ENCODE peak calls at places on chromosomes 5 and 9, in ten cellular contexts. X is astrocyte of the hippocampus; T is stimulated activated naive CD4-positive, alpha-beta T cell; V is HT1080; O is KBM-7; M is psoas muscle; D is dorsolateral prefrontal cortex; R is C1 segment of cervical spinal cord; U is KG1; I is MM.1S. Z is an unnamed sample.

GRCh38 chr5:1637639-1638481 is 114.1 kb upstream of the LPCAT1 start:
- DNase-seq in O (no peak), U (no peak), V (no peak), R (no peak), M (no peak), T (no peak), D (no peak), I (no peak), X (no peak), Z (no peak)

GRCh38 chr5:93188876-93189485 is 392.0 kb downstream of the NR2F1-AS1 start:
- DNase-seq in I (no peak), R (no peak), X (no peak), M (no peak), O (no peak), D (no peak), V (no peak), T (no peak), U (no peak), Z (no peak)

GRCh38 chr5:172886974-172887491 is 53.0 kb downstream of the ERGIC1 start:
- DNase-seq in T (no peak), I (no peak), V (no peak), O (no peak), D (no peak), X (peak), M (peak), U (peak), R (peak), Z (peak)

GRCh38 chr9:38026021-38026809 is 42.8 kb downstream of the SHB start:
- DNase-seq in O (no peak), U (no peak), V (peak), T (no peak), D (no peak), R (no peak), X (peak), I (no peak), M (peak), Z (peak)

GRCh38 chr5:177497297-177498012 is at the start of gene PDLIM7:
- DNase-seq in O (peak), X (peak), D (peak), M (peak), V (peak), I (peak), T (peak), R (peak), U (peak), Z (peak)

GRCh38 chr9:19641046-19641445 is 147.8 kb downstream of the SLC24A2 start:
- DNase-seq in D (no peak), O (peak), V (no peak), T (no peak), R (no peak), M (no peak), X (no peak), U (no peak), I (no peak), Z (no peak)

GRCh38 chr9:121732383-121732782 is 80.9 kb downstream of the DAB2IP start:
- DNase-seq in V (no peak), M (no peak), U (no peak), X (no peak), T (no peak), O (no peak), D (no peak), R (no peak), I (no peak), Z (no peak)

GRCh38 chr5:14406554-14406849 is 175.1 kb upstream of the OTULINL start:
- DNase-seq in M (no peak), O (no peak), V (peak), D (no peak), U (no peak), I (no peak), T (no peak), R (no peak), X (peak), Z (no peak)

GRCh38 chr5:98106116-98107088 is 667.1 kb upstream of the RGMB start:
- DNase-seq in V (no peak), X (no peak), O (no peak), I (no peak), D (no peak), R (no peak), M (no peak), T (no peak), U (no peak), Z (no peak)

GRCh38 chr5:2751592-2752021 is at the start of gene IRX2:
- DNase-seq in I (no peak), R (peak), O (no peak), M (peak), X (peak), D (no peak), U (no peak), T (no peak), V (peak), Z (no peak)

GRCh38 chr5:133928690-133929393 is 39.6 kb downstream of the C5orf15 start:
- DNase-seq in O (peak), M (no peak), I (no peak), D (no peak), X (no peak), U (no peak), V (no peak), R (no peak), T (no peak), Z (no peak)

GRCh38 chr5:34687269-34688011 is 31.3 kb downstream of the RAI14 start:
- DNase-seq in I (no peak), U (no peak), X (peak), R (no peak), V (peak), D (no peak), O (no peak), T (no peak), M (no peak), Z (no peak)

GRCh38 chr5:145495741-145496140 is 339.4 kb downstream of the PRELID2 start:
- DNase-seq in R (no peak), M (no peak), U (no peak), D (no peak), O (no peak), V (peak), T (no peak), X (peak), I (no peak), Z (no peak)

GRCh38 chr9:92151691-92152393 is 36.6 kb upstream of the SPTLC1 start:
- DNase-seq in D (peak), R (peak), X (peak), T (no peak), U (no peak), V (peak), O (peak), M (no peak), I (no peak), Z (no peak)

GRCh38 chr5:52043543-52043942 is 660.3 kb downstream of the ISL1 start:
- DNase-seq in T (no peak), O (no peak), X (no peak), M (no peak), V (no peak), I (peak), D (no peak), R (no peak), U (no peak), Z (no peak)

GRCh38 chr9:121299467-121300282 is 31.7 kb downstream of the GSN start:
- DNase-seq in R (peak), V (no peak), D (no peak), U (no peak), M (peak), O (no peak), X (peak), T (no peak), I (no peak), Z (peak)

GRCh38 chr9:91515074-91515687 is 91.5 kb upstream of the NFIL3 start:
- DNase-seq in U (no peak), T (no peak), R (no peak), X (peak), D (peak), O (no peak), M (peak), I (no peak), V (peak), Z (no peak)

GRCh38 chr5:19709403-19709802 is 278.6 kb downstream of the CDH18 start:
- DNase-seq in T (no peak), I (no peak), X (no peak), R (no peak), M (no peak), U (no peak), D (no peak), V (no peak), O (no peak), Z (no peak)

GRCh38 chr5:176860381-176860780 is 38.8 kb downstream of the HK3 start:
- DNase-seq in I (no peak), T (no peak), V (no peak), D (no peak), X (no peak), U (no peak), O (no peak), M (no peak), R (no peak), Z (no peak)

GRCh38 chr5:172664018-172664417 is 23.0 kb downstream of the NEURL1B start:
- DNase-seq in M (no peak), V (no peak), R (no peak), U (no peak), X (no peak), D (no peak), T (no peak), O (no peak), I (no peak), Z (no peak)

GRCh38 chr9:89114741-89115140 is 63.9 kb downstream of the SHC3 start:
- DNase-seq in O (no peak), M (no peak), T (no peak), D (no peak), V (no peak), I (no peak), X (no peak), U (no peak), R (no peak), Z (no peak)

GRCh38 chr9:20043461-20043860 is 254.6 kb upstream of the SLC24A2 start:
- DNase-seq in M (no peak), I (peak), T (no peak), U (no peak), R (no peak), O (no peak), X (no peak), V (no peak), D (no peak), Z (no peak)

GRCh38 chr5:58184910-58185309 is 275.0 kb downstream of the PLK2 start:
- DNase-seq in M (no peak), I (no peak), R (no peak), X (peak), O (no peak), U (no peak), D (no peak), T (no peak), V (peak), Z (no peak)

GRCh38 chr9:124122813-124123462 is 111.4 kb downstream of the LHX2 start:
- DNase-seq in U (no peak), M (no peak), I (no peak), R (no peak), T (no peak), X (no peak), D (no peak), V (no peak), O (no peak), Z (no peak)

Z was measured in tibial artery.